ENCODE peak calls at places on chromosomes 2 and 18, in four cellular contexts. S, U, P and K are unnamed samples.
A peak's percentile ranks its signal among the peaks of the same experiment; 100 is the strongest.

GRCh38 chr18:74515620-74516231 is 18.6 kb upstream of the CNDP1 start:
- DNase-seq in S (no peak), U (no peak), P (no peak), K (no peak)

GRCh38 chr2:37781028-37781427 is 109.6 kb upstream of the CDC42EP3 start:
- DNase-seq in S (no peak), U (no peak), P (no peak), K (peak; percentile 40)

GRCh38 chr2:1883476-1883875 is 139.2 kb upstream of the PXDN start:
- DNase-seq in S (no peak), U (no peak), P (no peak), K (no peak)

GRCh38 chr18:47737956-47738355 is 192.5 kb downstream of the SMAD2 start:
- DNase-seq in S (no peak), U (no peak), P (no peak), K (no peak)

GRCh38 chr18:43422483-43422882 is 145.2 kb upstream of the SYT4 start:
- DNase-seq in S (peak; percentile 51), U (no peak), P (no peak), K (peak; percentile 71)

GRCh38 chr18:48581206-48581605 is 42.4 kb downstream of the CTIF start:
- DNase-seq in S (no peak), U (no peak), P (no peak), K (no peak)

GRCh38 chr2:173130521-173131467 is 55.1 kb downstream of the MAP3K20 start:
- DNase-seq in S (peak; percentile 37), U (no peak), P (no peak), K (peak; percentile 5)

GRCh38 chr18:50453732-50454131 is 78.9 kb downstream of the SKA1 start:
- DNase-seq in S (no peak), U (no peak), P (no peak), K (no peak)

GRCh38 chr2:188291142-188291616 is 495 bp upstream of the GULP1 start:
- DNase-seq in S (no peak), U (no peak), P (no peak), K (peak; percentile 49)

GRCh38 chr2:207144191-207144795 is 21.5 kb downstream of the KLF7 start:
- DNase-seq in S (no peak), U (no peak), P (no peak), K (no peak)

GRCh38 chr18:23541349-23542093 is 38.2 kb downstream of the RMC1 start:
- DNase-seq in S (no peak), U (no peak), P (no peak), K (no peak)

GRCh38 chr2:190215620-190216019 is 104.0 kb downstream of the HIBCH start:
- DNase-seq in S (no peak), U (no peak), P (no peak), K (no peak)

GRCh38 chr2:1600191-1601063 is 143.9 kb downstream of the PXDN start:
- DNase-seq in S (no peak), U (no peak), P (no peak), K (no peak)

GRCh38 chr2:219643788-219644398 is 16.5 kb downstream of the SLC4A3 start:
- DNase-seq in S (no peak), U (no peak), P (no peak), K (no peak)

GRCh38 chr2:8159966-8160603 is 521.8 kb upstream of the ID2 start:
- DNase-seq in S (no peak), U (no peak), P (no peak), K (no peak)

GRCh38 chr2:153416071-153416470 is 62.5 kb downstream of the RPRM start:
- DNase-seq in S (no peak), U (no peak), P (no peak), K (no peak)

GRCh38 chr2:46360303-46360702 is 63.1 kb downstream of the EPAS1 start:
- DNase-seq in S (no peak), U (no peak), P (no peak), K (no peak)

GRCh38 chr2:9702604-9703084 is 71.8 kb upstream of the YWHAQ start:
- DNase-seq in S (no peak), U (no peak), P (no peak), K (no peak)